ENCODE peak calls at places on chromosome 14, in six cellular contexts. R is transverse colon, F is mesenchymal stem cell, E is upper lobe of left lung, P is right cardiac atrium, U is tibial artery. Q is an unnamed sample.

GRCh38 chr14:43399289-43399688 is 1107.8 kb downstream of the FSCB start:
- DNase-seq in U (no peak), E (no peak), P (no peak), R (no peak), F (no peak), Q (no peak)

GRCh38 chr14:48125654-48126053 is 450.2 kb upstream of the MDGA2 start:
- DNase-seq in E (no peak), R (no peak), U (no peak), P (no peak), F (no peak), Q (no peak)

GRCh38 chr14:89977668-89978067 is 21.9 kb downstream of the TDP1 start:
- DNase-seq in E (no peak), R (no peak), F (no peak), U (no peak), P (no peak), Q (no peak)

GRCh38 chr14:90675399-90675798 is 140.8 kb downstream of the TTC7B start:
- DNase-seq in R (no peak), U (peak), P (no peak), F (peak), E (no peak), Q (no peak)

GRCh38 chr14:63800083-63800482 is 52.7 kb upstream of the SYNE2 start:
- DNase-seq in P (no peak), U (no peak), E (no peak), F (no peak), R (no peak), Q (no peak)

GRCh38 chr14:64235652-64236640 is 58.2 kb downstream of the ESR2 start:
- DNase-seq in U (no peak), P (no peak), E (no peak), F (no peak), R (peak), Q (no peak)

GRCh38 chr14:51626185-51626584 is 25.5 kb upstream of the FRMD6 start:
- DNase-seq in P (no peak), E (no peak), F (no peak), R (no peak), U (no peak), Q (no peak)

GRCh38 chr14:75542585-75543091 is 20.4 kb downstream of the BATF start:
- DNase-seq in F (peak), P (peak), R (peak), E (peak), U (peak), Q (peak)

GRCh38 chr14:91841065-91841464 is 26.3 kb downstream of the TC2N start:
- DNase-seq in U (no peak), R (no peak), E (no peak), F (no peak), P (no peak), Q (no peak)

GRCh38 chr14:70052990-70053389 is 135.8 kb downstream of the SLC8A3 start:
- DNase-seq in E (no peak), U (no peak), P (peak), R (no peak), F (peak), Q (no peak)

GRCh38 chr14:64715146-64715627 is 11.0 kb downstream of the PLEKHG3 start:
- DNase-seq in P (no peak), F (no peak), E (peak), U (peak), R (no peak), Q (no peak)

GRCh38 chr14:32711103-32711680 is 227.5 kb upstream of the NPAS3 start:
- DNase-seq in R (no peak), U (no peak), P (no peak), E (no peak), F (peak), Q (no peak)

GRCh38 chr14:101072531-101072930 is 169.0 kb upstream of the RTL1 start:
- DNase-seq in P (no peak), E (peak), R (no peak), F (peak), U (peak), Q (peak)
- H3K27ac ChIP-seq in P (no peak), E (no peak), R (no peak), F (peak), U (no peak), Q (no peak)

DNA sequence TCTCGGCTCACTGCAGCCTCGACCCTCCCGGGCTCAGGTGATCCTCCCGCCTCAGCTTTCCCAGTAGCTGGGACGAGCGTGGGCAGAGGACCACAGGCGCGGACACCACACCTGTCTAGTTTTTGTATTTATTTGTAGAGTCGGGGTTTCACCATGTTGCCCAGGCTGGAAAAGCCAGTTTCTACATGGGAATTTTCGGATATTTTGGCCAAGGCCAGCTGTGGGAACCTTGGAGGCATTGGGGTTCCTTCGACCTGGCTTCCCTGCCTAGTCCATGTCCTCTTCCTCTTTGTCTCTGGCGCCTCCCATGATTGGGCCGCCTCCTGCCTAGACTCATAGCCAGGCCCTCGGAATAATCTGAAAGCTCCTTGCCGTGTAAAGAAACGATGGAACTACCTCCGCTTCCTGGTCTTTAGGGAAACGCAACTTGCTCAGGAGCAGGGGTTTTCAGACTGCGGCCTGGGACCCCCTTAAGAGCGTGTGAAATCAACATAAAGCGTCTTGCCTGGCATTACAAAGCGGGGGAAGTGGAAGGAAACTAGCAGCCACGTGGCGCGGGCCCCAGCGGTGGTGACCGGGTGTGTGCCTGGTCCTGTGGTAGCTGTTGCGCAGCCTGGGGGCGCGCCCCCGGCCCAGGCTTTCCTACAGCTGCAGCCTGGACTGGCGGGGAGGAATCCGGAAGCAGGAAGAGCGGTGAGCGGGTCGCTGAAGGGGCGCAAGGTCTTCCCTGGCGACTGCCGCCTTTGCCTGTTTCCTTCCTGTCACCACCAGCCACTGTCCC is 1.4 kb upstream of the HSP90AA1 start:
- DNase-seq in F (peak), E (peak), U (peak), P (peak), R (peak), Q (peak)
- H3K27ac ChIP-seq in F (no peak), E (peak), U (peak), P (peak), R (peak), Q (peak)

GRCh38 chr14:67187826-67188225 is 1.4 kb upstream of the GARIN2 start:
- DNase-seq in F (peak), U (no peak), P (no peak), R (no peak), E (peak), Q (peak)

GRCh38 chr14:67186369-67186768 is 2.9 kb upstream of the GARIN2 start:
- DNase-seq in R (no peak), U (no peak), P (no peak), F (no peak), E (no peak), Q (no peak)

GRCh38 chr14:67186789-67187188 is 2.5 kb upstream of the GARIN2 start:
- DNase-seq in U (no peak), E (no peak), F (peak), R (peak), P (no peak), Q (no peak)

GRCh38 chr14:67188326-67188725 is 914 bp upstream of the GARIN2 start:
- DNase-seq in U (no peak), F (no peak), R (no peak), P (no peak), E (no peak), Q (no peak)

DNA sequence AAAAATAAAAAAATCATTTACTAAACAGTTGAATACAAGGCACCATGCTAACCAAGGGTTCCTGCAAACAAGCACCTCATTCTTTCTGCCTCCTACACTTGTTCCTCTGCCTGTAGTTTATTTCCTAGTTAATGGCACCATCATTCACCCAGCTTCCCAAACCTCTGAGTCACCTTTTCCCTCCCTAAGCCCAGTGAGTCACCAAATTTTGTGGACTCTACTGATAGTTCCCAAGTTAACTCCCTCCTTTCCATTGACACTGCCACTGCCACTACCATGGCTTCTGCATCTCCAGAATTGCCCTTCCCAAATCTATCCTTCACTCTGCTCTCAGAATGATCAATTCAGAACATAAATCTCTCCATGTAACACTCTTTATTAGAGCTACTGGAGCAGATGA is 2.0 kb upstream of the GARIN2 start:
- DNase-seq in P (no peak), U (no peak), R (no peak), F (peak), E (no peak), Q (no peak)
- H3K27ac ChIP-seq in P (no peak), U (no peak), R (no peak), F (peak), E (no peak), Q (no peak)

DNA sequence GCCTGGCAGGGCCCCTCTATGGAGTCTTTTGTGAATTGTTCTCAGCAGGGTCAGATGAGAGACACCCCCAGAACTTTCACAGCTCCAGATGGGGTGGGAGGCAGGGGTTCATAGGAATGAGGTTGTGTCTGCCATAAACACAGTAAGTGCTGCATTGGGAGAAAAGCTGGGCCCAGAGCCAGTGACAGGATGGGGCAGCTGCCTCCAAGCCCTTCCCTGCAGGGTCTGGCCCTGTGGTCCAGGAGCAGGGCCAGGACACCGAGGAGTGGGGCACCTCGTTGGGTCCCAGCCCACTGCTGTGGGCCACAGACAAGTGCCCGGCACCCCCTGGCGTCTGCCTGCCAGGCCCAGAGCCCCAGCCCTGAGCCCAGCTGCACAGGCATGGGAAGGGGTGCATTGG is 13.3 kb downstream of the INF2 start:
- DNase-seq in F (no peak), E (no peak), U (no peak), R (no peak), P (no peak), Q (no peak)
- H3K27ac ChIP-seq in F (no peak), E (no peak), U (peak), R (no peak), P (no peak), Q (no peak)

DNA sequence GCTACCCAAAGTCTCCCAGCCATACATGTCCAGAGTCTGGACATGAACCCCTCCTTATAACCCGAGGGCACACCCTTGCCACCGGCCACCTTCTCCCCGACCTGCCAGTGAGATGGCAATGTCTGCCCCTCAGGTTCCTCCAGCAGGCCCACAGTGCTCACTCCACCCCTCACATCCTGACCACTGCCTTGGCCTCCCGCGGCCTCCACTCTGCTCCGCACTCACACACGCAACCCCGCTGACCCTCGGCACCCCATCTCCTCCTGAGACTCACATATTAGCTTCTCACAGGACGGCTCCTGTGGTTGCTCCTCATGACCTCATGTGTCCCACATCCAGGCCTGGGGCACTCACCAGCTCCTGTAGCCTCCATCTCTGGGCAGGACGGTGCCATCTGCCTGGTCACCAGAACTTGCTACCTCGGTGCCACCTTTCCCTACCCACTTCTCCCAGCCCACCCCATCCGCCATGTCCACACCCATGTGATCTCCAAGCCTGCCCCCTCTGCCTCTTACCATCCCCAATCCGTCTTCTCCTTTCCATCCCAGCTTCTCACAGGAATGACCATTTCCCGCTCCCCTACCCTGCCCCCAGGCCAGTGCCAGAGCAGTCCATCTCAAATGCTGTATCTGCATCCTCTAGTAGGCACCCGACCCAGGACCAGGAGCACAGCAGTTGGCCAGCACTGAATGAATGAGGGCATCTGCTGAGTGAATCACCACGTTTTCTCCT is 198.6 kb upstream of the DIO3 start:
- DNase-seq in U (no peak), F (no peak), R (no peak), E (no peak), P (no peak), Q (no peak)
- H3K27ac ChIP-seq in U (peak), F (no peak), R (no peak), E (no peak), P (no peak), Q (no peak)

Q was measured in stomach.